ENCODE peak calls at places on chromosomes 7 and 10, in seven cellular contexts. A, G, N, L, B, R and X are unnamed samples.

GRCh38 chr10:18527692-18528091 is 123.7 kb downstream of the NSUN6 start:
- DNase-seq in G (no peak), N (no peak), B (no peak), A (no peak), R (no peak), L (no peak), X (no peak)

GRCh38 chr10:8193546-8193945 is 139.1 kb downstream of the GATA3 start:
- DNase-seq in B (no peak), N (no peak), A (no peak), L (no peak), R (no peak), G (no peak), X (no peak)

GRCh38 chr10:86282664-86283465 is 83.7 kb downstream of the GRID1 start:
- DNase-seq in R (no peak), B (no peak), G (no peak), N (peak), L (no peak), A (no peak), X (no peak)

GRCh38 chr10:87656431-87657072 is 3.1 kb upstream of the PAPSS2 start:
- DNase-seq in G (peak), L (no peak), N (no peak), A (no peak), R (no peak), B (no peak), X (peak)

GRCh38 chr7:128895320-128895719 is 15.2 kb downstream of the KCP start:
- DNase-seq in B (no peak), A (no peak), R (no peak), L (no peak), G (no peak), N (no peak), X (no peak)

GRCh38 chr10:118362103-118362502 is 20.0 kb upstream of the FAM204A start:
- DNase-seq in L (no peak), G (no peak), R (no peak), B (no peak), N (no peak), A (no peak), X (no peak)

GRCh38 chr7:124029789-124030188 is 3.1 kb downstream of the TMEM229A start:
- DNase-seq in B (no peak), N (no peak), R (no peak), A (no peak), L (no peak), G (no peak), X (no peak)

GRCh38 chr10:24723386-24723787 is 300 bp downstream of the ARHGAP21 start:
- DNase-seq in L (no peak), G (no peak), R (no peak), B (no peak), A (no peak), N (no peak), X (peak)

GRCh38 chr10:118475214-118475613 is 120.2 kb downstream of the PRLHR start:
- DNase-seq in B (no peak), G (no peak), L (no peak), A (no peak), N (no peak), R (no peak), X (no peak)

GRCh38 chr10:76558996-76559888 is 1078.4 kb downstream of the KCNMA1 start:
- DNase-seq in A (peak), R (no peak), L (no peak), G (no peak), B (no peak), N (no peak), X (peak)

GRCh38 chr10:5551531-5552375 is 27.0 kb downstream of the CALML3 start:
- DNase-seq in N (no peak), B (peak), G (no peak), L (peak), R (no peak), A (no peak), X (no peak)

GRCh38 chr10:117215079-117215478 is 17.8 kb downstream of the KCNK18 start:
- DNase-seq in R (no peak), B (no peak), L (no peak), G (no peak), A (no peak), N (peak), X (no peak)

GRCh38 chr10:113960617-113961260 is 82.9 kb upstream of the ADRB1 start:
- DNase-seq in A (no peak), N (no peak), G (peak), R (no peak), B (no peak), L (no peak), X (no peak)

GRCh38 chr10:130814610-130815009 is 496.9 kb downstream of the TCERG1L start:
- DNase-seq in G (no peak), R (no peak), B (no peak), A (no peak), N (no peak), L (no peak), X (no peak)

GRCh38 chr7:134925766-134926165 is 60.5 kb upstream of the AGBL3 start:
- DNase-seq in A (no peak), B (no peak), N (no peak), R (no peak), L (no peak), G (no peak), X (no peak)

GRCh38 chr10:90983940-90984549 is 63.2 kb upstream of the ANKRD1 start:
- DNase-seq in R (no peak), L (no peak), G (peak), B (no peak), N (no peak), A (no peak), X (no peak)

GRCh38 chr7:48250441-48250951 is 79.2 kb downstream of the ABCA13 start:
- DNase-seq in N (no peak), A (no peak), G (no peak), R (no peak), L (no peak), B (no peak), X (peak)

GRCh38 chr10:128774979-128775378 is 648.8 kb upstream of the MKI67 start:
- DNase-seq in N (no peak), L (no peak), B (no peak), G (no peak), A (no peak), R (no peak), X (no peak)

GRCh38 chr10:62853710-62854109 is 37.5 kb upstream of the EGR2 start:
- DNase-seq in B (no peak), N (no peak), A (no peak), L (no peak), R (no peak), G (no peak), X (no peak)

GRCh38 chr7:131104611-131105293 is 222.9 kb upstream of the MKLN1 start:
- DNase-seq in R (no peak), G (no peak), N (no peak), A (no peak), B (no peak), L (no peak), X (peak)

GRCh38 chr10:114822771-114823463 is 1.3 kb downstream of the FHIP2A start:
- DNase-seq in B (no peak), A (no peak), L (no peak), G (peak), R (no peak), N (no peak), X (no peak)

GRCh38 chr7:130940907-130941306 is 206.9 kb upstream of the KLF14 start:
- DNase-seq in A (no peak), N (no peak), R (no peak), G (no peak), B (no peak), L (no peak), X (no peak)

GRCh38 chr7:102434039-102434481 is 685 bp downstream of the ORAI2 start:
- DNase-seq in R (no peak), L (no peak), N (no peak), G (no peak), A (no peak), B (no peak), X (peak)

GRCh38 chr10:101219946-101220451 is 9.3 kb downstream of the LBX1 start:
- DNase-seq in R (no peak), G (no peak), N (no peak), L (no peak), A (no peak), B (no peak), X (no peak)

GRCh38 chr7:18610331-18610948 is 114.9 kb downstream of the HDAC9 start:
- DNase-seq in B (no peak), A (peak), L (no peak), N (no peak), G (no peak), R (no peak), X (peak)

GRCh38 chr10:125076891-125077643 is 83.3 kb downstream of the CTBP2 start:
- DNase-seq in G (no peak), A (no peak), L (no peak), N (no peak), B (no peak), R (no peak), X (no peak)

GRCh38 chr7:50393547-50394252 is 56.5 kb downstream of the FIGNL1 start:
- DNase-seq in A (no peak), N (no peak), R (no peak), L (peak), B (no peak), G (no peak), X (no peak)

GRCh38 chr7:139124084-139124914 is 14.8 kb upstream of the ZC3HAV1 start:
- DNase-seq in L (no peak), N (no peak), R (no peak), B (no peak), A (no peak), G (no peak), X (no peak)

GRCh38 chr7:100177040-100178001 is at the start of the genes GPC2 and STAG3:
- DNase-seq in B (peak), G (peak), N (peak), R (peak), L (peak), A (peak), X (peak)

GRCh38 chr10:22853906-22854447 is 73.9 kb upstream of the ARMC3 start:
- DNase-seq in G (no peak), B (no peak), N (no peak), A (no peak), R (no peak), L (no peak), X (no peak)

GRCh38 chr7:16657656-16658279 is 11.8 kb downstream of the BZW2 start:
- DNase-seq in R (no peak), A (peak), B (no peak), G (no peak), L (no peak), N (peak), X (peak)

GRCh38 chr10:4704034-4704545 is 121.9 kb upstream of the AKR1E2 start:
- DNase-seq in N (no peak), R (no peak), L (no peak), G (no peak), B (no peak), A (peak), X (peak)

GRCh38 chr7:8176370-8177081 is 85.4 kb downstream of the ICA1 start:
- DNase-seq in B (peak), L (peak), G (peak), A (no peak), N (no peak), R (no peak), X (no peak)

GRCh38 chr7:29254663-29255062 is 60.1 kb downstream of the CHN2 start:
- DNase-seq in R (no peak), N (no peak), L (no peak), B (no peak), G (no peak), A (no peak), X (peak)

GRCh38 chr7:150784120-150784736 is 15.9 kb downstream of the TMEM176B start:
- DNase-seq in L (no peak), B (no peak), R (no peak), G (no peak), N (no peak), A (no peak), X (no peak)

GRCh38 chr10:44413416-44413815 is 28.5 kb upstream of the CXCL12 start:
- DNase-seq in B (no peak), R (no peak), L (no peak), N (no peak), A (no peak), G (no peak), X (peak)

GRCh38 chr7:108016841-108017775 is 14.1 kb upstream of the LAMB1 start:
- DNase-seq in G (peak), B (no peak), A (no peak), R (no peak), N (no peak), L (no peak), X (peak)

GRCh38 chr7:93461350-93461749 is 113.2 kb downstream of the CALCR start:
- DNase-seq in A (no peak), L (no peak), R (no peak), B (no peak), N (no peak), G (peak), X (no peak)

GRCh38 chr10:43194266-43194665 is 56.0 kb downstream of the CSGALNACT2 start:
- DNase-seq in B (no peak), G (no peak), A (no peak), N (no peak), L (no peak), R (no peak), X (no peak)